ENCODE peak calls at places on chromosomes 4 and X, in nine cellular contexts. H, X, T, K, U, P, S, M and D are unnamed samples.

GRCh38 chr4:110058677-110059076 is 139.7 kb downstream of the ELOVL6 start:
- DNase-seq in H (no peak), X (no peak), T (no peak), K (no peak), U (no peak), P (no peak), S (no peak), M (no peak), D (no peak)

GRCh38 chr4:183876268-183876934 is 28.7 kb upstream of the STOX2 start:
- DNase-seq in H (peak; percentile 51), X (peak; percentile 87), T (no peak), K (no peak), U (no peak), P (peak; percentile 6), S (no peak), M (peak; percentile 16), D (peak; percentile 83)

GRCh38 chr4:61580721-61581377 is 380.7 kb downstream of the ADGRL3 start:
- DNase-seq in H (no peak), X (no peak), T (no peak), K (no peak), U (no peak), P (no peak), S (peak; percentile 6), M (no peak), D (no peak)

GRCh38 chrX:57951666-57952319 is 41.5 kb upstream of the ZXDA start:
- DNase-seq in H (no peak), X (no peak), T (no peak), K (no peak), U (no peak), P (no peak), S (no peak), M (no peak), D (no peak)

GRCh38 chr4:118833192-118833820 is 2.6 kb downstream of the SEC24D start:
- DNase-seq in H (no peak), X (no peak), T (no peak), K (no peak), U (no peak), P (no peak), S (peak; percentile 18), M (no peak), D (no peak)

GRCh38 chr4:102503831-102504786 is 3.0 kb downstream of the NFKB1 start:
- DNase-seq in H (no peak), X (no peak), T (no peak), K (no peak), U (no peak), P (no peak), S (no peak), M (no peak), D (no peak)

GRCh38 chrX:48827654-48827968 is 1.3 kb downstream of the ERAS start:
- DNase-seq in H (no peak), X (no peak), T (no peak), K (no peak), U (no peak), P (no peak), S (no peak), M (no peak), D (no peak)

GRCh38 chr4:24632011-24632410 is 47.7 kb upstream of the DHX15 start:
- DNase-seq in H (no peak), X (no peak), T (no peak), K (no peak), U (no peak), P (no peak), S (no peak), M (no peak), D (no peak)

GRCh38 chr4:66837496-66837895 is 707.8 kb downstream of the CENPC start:
- DNase-seq in H (no peak), X (no peak), T (no peak), K (no peak), U (no peak), P (no peak), S (no peak), M (no peak), D (no peak)

GRCh38 chr4:70518716-70519115 is 347 bp downstream of the AMTN start:
- DNase-seq in H (no peak), X (no peak), T (no peak), K (no peak), U (no peak), P (no peak), S (peak; percentile 39), M (no peak), D (no peak)

GRCh38 chr4:88382621-88383020 is 4.0 kb downstream of the HERC6 start:
- DNase-seq in H (no peak), X (no peak), T (peak; percentile 17), K (peak; percentile 43), U (peak; percentile 29), P (no peak), S (no peak), M (no peak), D (no peak)

GRCh38 chrX:53599781-53600396 is 86.6 kb downstream of the HUWE1 start:
- DNase-seq in H (no peak), X (no peak), T (no peak), K (no peak), U (no peak), P (no peak), S (no peak), M (no peak), D (no peak)

GRCh38 chr4:7637139-7637538 is 202.4 kb upstream of the PSAPL1 start:
- DNase-seq in H (no peak), X (no peak), T (no peak), K (no peak), U (no peak), P (no peak), S (no peak), M (no peak), D (no peak)

GRCh38 chrX:10326578-10326977 is 169.8 kb downstream of the CLCN4 start:
- DNase-seq in H (no peak), X (no peak), T (no peak), K (no peak), U (no peak), P (peak; percentile 41), S (peak; percentile 55), M (no peak), D (no peak)

GRCh38 chr4:78293348-78293747 is 236.2 kb downstream of the FRAS1 start:
- DNase-seq in H (no peak), X (no peak), T (no peak), K (no peak), U (no peak), P (peak; percentile 5), S (peak; percentile 47), M (no peak), D (no peak)

GRCh38 chr4:102308032-102308799 is 37.1 kb downstream of the SLC39A8 start:
- DNase-seq in H (no peak), X (no peak), T (no peak), K (no peak), U (no peak), P (peak; percentile 22), S (peak; percentile 10), M (no peak), D (no peak)

GRCh38 chr4:83644677-83645639 is 109.0 kb downstream of the GPAT3 start:
- DNase-seq in H (peak; percentile 73), X (no peak), T (peak; percentile 2), K (peak; percentile 12), U (no peak), P (peak; percentile 34), S (peak; percentile 84), M (no peak), D (peak; percentile 1)

GRCh38 chr4:10040049-10040892 is 19.0 kb upstream of the SLC2A9 start:
- DNase-seq in H (no peak), X (no peak), T (no peak), K (no peak), U (no peak), P (no peak), S (no peak), M (no peak), D (no peak)

GRCh38 chrX:111543212-111543762 is 31.8 kb downstream of the SERTM2 start:
- DNase-seq in H (no peak), X (no peak), T (no peak), K (no peak), U (no peak), P (no peak), S (no peak), M (no peak), D (no peak)

GRCh38 chrX:23114256-23114655 is 114.5 kb downstream of the DDX53 start:
- DNase-seq in H (no peak), X (no peak), T (no peak), K (no peak), U (no peak), P (no peak), S (no peak), M (no peak), D (no peak)

GRCh38 chr4:7655267-7655548 is 220.5 kb upstream of the PSAPL1 start:
- DNase-seq in H (no peak), X (no peak), T (no peak), K (no peak), U (no peak), P (no peak), S (no peak), M (no peak), D (no peak)

GRCh38 chrX:24207826-24208225 is 58.3 kb downstream of the ZFX start:
- DNase-seq in H (no peak), X (no peak), T (no peak), K (no peak), U (no peak), P (peak; percentile 37), S (peak; percentile 32), M (no peak), D (no peak)